ENCODE peak calls at places on chromosomes 12 and 14, in seven cellular contexts. One of them, this sample, is unnamed.

GRCh38 chr14:92316937-92317336 is 6.0 kb upstream of the SLC24A4 start:
- DNase-seq in stomach: no peak
- DNase-seq in AG04450: no peak
- DNase-seq in adrenal gland: no peak
- DNase-seq in tibial artery: no peak
- DNase-seq in psoas muscle: no peak
- DNase-seq in fibroblast of lung: peak; percentile 3
- DNase-seq in this sample: no peak

GRCh38 chr14:93049867-93050331 is 65.8 kb downstream of the ITPK1 start:
- DNase-seq in stomach: peak; percentile 44
- DNase-seq in AG04450: no peak
- DNase-seq in adrenal gland: no peak
- DNase-seq in tibial artery: peak; percentile 78
- DNase-seq in psoas muscle: no peak
- DNase-seq in fibroblast of lung: no peak
- DNase-seq in this sample: peak; percentile 70

GRCh38 chr12:63036216-63036973 is 101.4 kb upstream of the PPM1H start:
- DNase-seq in stomach: no peak
- DNase-seq in AG04450: no peak
- DNase-seq in adrenal gland: no peak
- DNase-seq in tibial artery: no peak
- DNase-seq in psoas muscle: no peak
- DNase-seq in fibroblast of lung: no peak
- DNase-seq in this sample: no peak

GRCh38 chr12:107349008-107349747 is 255.8 kb upstream of the CRY1 start:
- DNase-seq in stomach: no peak
- DNase-seq in AG04450: peak; percentile 71
- DNase-seq in adrenal gland: no peak
- DNase-seq in tibial artery: no peak
- DNase-seq in psoas muscle: no peak
- DNase-seq in fibroblast of lung: peak; percentile 96
- DNase-seq in this sample: peak; percentile 24

GRCh38 chr12:94172031-94172430 is 23.7 kb downstream of the PLXNC1 start:
- DNase-seq in stomach: no peak
- DNase-seq in AG04450: no peak
- DNase-seq in adrenal gland: no peak
- DNase-seq in tibial artery: no peak
- DNase-seq in psoas muscle: no peak
- DNase-seq in fibroblast of lung: peak; percentile 28
- DNase-seq in this sample: no peak

GRCh38 chr14:53516261-53516774 is 363.2 kb upstream of the DDHD1 start:
- DNase-seq in stomach: no peak
- DNase-seq in AG04450: peak; percentile 82
- DNase-seq in adrenal gland: no peak
- DNase-seq in tibial artery: no peak
- DNase-seq in psoas muscle: no peak
- DNase-seq in fibroblast of lung: peak; percentile 81
- DNase-seq in this sample: peak; percentile 78

GRCh38 chr12:93622485-93622884 is 50.0 kb downstream of the SOCS2 start:
- DNase-seq in stomach: no peak
- DNase-seq in AG04450: no peak
- DNase-seq in adrenal gland: no peak
- DNase-seq in tibial artery: no peak
- DNase-seq in psoas muscle: no peak
- DNase-seq in fibroblast of lung: peak; percentile 79
- DNase-seq in this sample: peak; percentile 21

GRCh38 chr12:88577537-88577936 is 2.7 kb downstream of the KITLG start:
- DNase-seq in stomach: no peak
- DNase-seq in AG04450: no peak
- DNase-seq in adrenal gland: no peak
- DNase-seq in tibial artery: no peak
- DNase-seq in psoas muscle: no peak
- DNase-seq in fibroblast of lung: peak; percentile 66
- DNase-seq in this sample: no peak

GRCh38 chr12:20017772-20018171 is 350.6 kb upstream of the PDE3A start:
- DNase-seq in stomach: no peak
- DNase-seq in AG04450: no peak
- DNase-seq in adrenal gland: no peak
- DNase-seq in tibial artery: no peak
- DNase-seq in psoas muscle: no peak
- DNase-seq in fibroblast of lung: no peak
- DNase-seq in this sample: no peak

GRCh38 chr14:75437201-75438143 is 9.7 kb downstream of the JDP2 start:
- DNase-seq in stomach: no peak
- DNase-seq in AG04450: no peak
- DNase-seq in adrenal gland: no peak
- DNase-seq in tibial artery: no peak
- DNase-seq in psoas muscle: no peak
- DNase-seq in fibroblast of lung: no peak
- DNase-seq in this sample: no peak

GRCh38 chr12:85603556-85603955 is 232.7 kb downstream of the RASSF9 start:
- DNase-seq in stomach: no peak
- DNase-seq in AG04450: no peak
- DNase-seq in adrenal gland: no peak
- DNase-seq in tibial artery: no peak
- DNase-seq in psoas muscle: no peak
- DNase-seq in fibroblast of lung: no peak
- DNase-seq in this sample: no peak

GRCh38 chr12:48334807-48335206 is 15.9 kb downstream of the ZNF641 start:
- DNase-seq in stomach: no peak
- DNase-seq in AG04450: no peak
- DNase-seq in adrenal gland: no peak
- DNase-seq in tibial artery: no peak
- DNase-seq in psoas muscle: no peak
- DNase-seq in fibroblast of lung: no peak
- DNase-seq in this sample: no peak

GRCh38 chr14:74630881-74631690 is 19.0 kb upstream of the LTBP2 start:
- DNase-seq in stomach: no peak
- DNase-seq in AG04450: no peak
- DNase-seq in adrenal gland: no peak
- DNase-seq in tibial artery: no peak
- DNase-seq in psoas muscle: no peak
- DNase-seq in fibroblast of lung: peak; percentile 60
- DNase-seq in this sample: peak; percentile 71

GRCh38 chr14:74502236-74503019 is 8.9 kb downstream of the ISCA2 start:
- DNase-seq in stomach: no peak
- DNase-seq in AG04450: no peak
- DNase-seq in adrenal gland: no peak
- DNase-seq in tibial artery: no peak
- DNase-seq in psoas muscle: no peak
- DNase-seq in fibroblast of lung: peak; percentile 39
- DNase-seq in this sample: no peak

GRCh38 chr12:40238221-40238902 is 13.6 kb downstream of the LRRK2 start:
- DNase-seq in stomach: no peak
- DNase-seq in AG04450: no peak
- DNase-seq in adrenal gland: no peak
- DNase-seq in tibial artery: no peak
- DNase-seq in psoas muscle: no peak
- DNase-seq in fibroblast of lung: no peak
- DNase-seq in this sample: no peak

GRCh38 chr14:47186491-47186890 is 488.9 kb downstream of the MDGA2 start:
- DNase-seq in stomach: no peak
- DNase-seq in AG04450: no peak
- DNase-seq in adrenal gland: no peak
- DNase-seq in tibial artery: no peak
- DNase-seq in psoas muscle: no peak
- DNase-seq in fibroblast of lung: peak; percentile 77
- DNase-seq in this sample: no peak

GRCh38 chr12:108860443-108860842 is 3.1 kb upstream of the SSH1 start:
- DNase-seq in stomach: no peak
- DNase-seq in AG04450: no peak
- DNase-seq in adrenal gland: no peak
- DNase-seq in tibial artery: no peak
- DNase-seq in psoas muscle: no peak
- DNase-seq in fibroblast of lung: no peak
- DNase-seq in this sample: no peak

GRCh38 chr12:113962733-113963132 is 3.4 kb downstream of the RBM19 start:
- DNase-seq in stomach: no peak
- DNase-seq in AG04450: no peak
- DNase-seq in adrenal gland: no peak
- DNase-seq in tibial artery: no peak
- DNase-seq in psoas muscle: no peak
- DNase-seq in fibroblast of lung: no peak
- DNase-seq in this sample: no peak

GRCh38 chr12:120650249-120650690 is 9.8 kb downstream of the CABP1 start:
- DNase-seq in stomach: no peak
- DNase-seq in AG04450: no peak
- DNase-seq in adrenal gland: no peak
- DNase-seq in tibial artery: no peak
- DNase-seq in psoas muscle: no peak
- DNase-seq in fibroblast of lung: no peak
- DNase-seq in this sample: no peak

DNA sequence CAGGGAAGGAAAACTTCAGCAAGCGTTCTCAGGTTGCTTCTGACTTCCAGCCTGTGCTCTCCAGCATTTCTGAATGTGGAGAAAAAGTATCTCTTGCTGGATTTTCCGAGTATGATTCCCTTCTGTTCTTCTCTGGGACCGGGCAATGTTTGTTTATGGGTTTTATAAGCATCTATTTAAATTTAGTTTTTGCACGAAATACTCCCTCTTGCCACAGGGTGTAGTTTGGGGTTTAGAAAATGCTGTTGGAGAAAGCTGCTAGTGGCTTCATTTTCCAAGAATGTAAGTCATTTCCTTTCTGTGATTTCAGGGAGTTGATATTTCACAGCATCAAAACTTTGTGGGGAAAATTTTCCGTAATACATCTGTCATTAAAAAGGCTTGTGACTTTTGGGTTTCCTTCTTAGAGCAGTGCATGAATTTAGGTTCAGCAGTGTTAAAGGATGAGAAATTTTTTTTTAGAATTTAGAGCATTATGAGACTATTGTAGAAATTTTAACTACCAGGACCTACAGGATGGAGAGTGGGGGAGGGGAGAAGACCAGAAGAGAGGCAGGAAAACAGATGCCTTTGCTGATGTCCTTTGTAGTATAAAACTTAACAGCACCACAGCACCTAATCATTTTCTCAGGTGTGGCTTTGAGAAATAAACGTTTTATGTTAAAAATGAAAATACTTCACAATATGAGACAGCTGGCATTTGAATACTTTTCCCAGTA is 1.5 kb downstream of the FRMD6 start:
- DNase-seq in stomach: no peak
- DNase-seq in AG04450: no peak
- DNase-seq in adrenal gland: peak; percentile 20
- DNase-seq in tibial artery: no peak
- DNase-seq in psoas muscle: no peak
- DNase-seq in fibroblast of lung: peak; percentile 87
- DNase-seq in this sample: peak; percentile 81
- TF ChIP-seq CTCF in stomach: no peak
- TF ChIP-seq CTCF in AG04450: peak; percentile 46
- TF ChIP-seq CTCF in adrenal gland: peak; percentile 63
- TF ChIP-seq CTCF in tibial artery: peak; percentile 59
- TF ChIP-seq CTCF in psoas muscle: no peak
- TF ChIP-seq CTCF in fibroblast of lung: peak; percentile 56
- TF ChIP-seq CTCF in this sample: peak; percentile 34

GRCh38 chr14:81303258-81303935 is 82.6 kb upstream of the GTF2A1 start:
- DNase-seq in stomach: peak; percentile 83
- DNase-seq in AG04450: no peak
- DNase-seq in adrenal gland: no peak
- DNase-seq in tibial artery: no peak
- DNase-seq in psoas muscle: peak; percentile 47
- DNase-seq in fibroblast of lung: no peak
- DNase-seq in this sample: no peak
- H3K4me3 ChIP-seq in stomach: no peak overlapping the region
- H3K4me3 ChIP-seq in AG04450: no peak overlapping the region
- H3K4me3 ChIP-seq in adrenal gland: no peak overlapping the region
- H3K4me3 ChIP-seq in tibial artery: no peak overlapping the region
- H3K4me3 ChIP-seq in psoas muscle: no peak overlapping the region
- H3K4me3 ChIP-seq in fibroblast of lung: no peak overlapping the region
- H3K4me3 ChIP-seq in this sample: no peak overlapping the region

GRCh38 chr12:96397756-96398421 is 2.4 kb downstream of the CDK17 start:
- DNase-seq in stomach: no peak
- DNase-seq in AG04450: no peak
- DNase-seq in adrenal gland: no peak
- DNase-seq in tibial artery: no peak
- DNase-seq in psoas muscle: no peak
- DNase-seq in fibroblast of lung: peak; percentile 68
- DNase-seq in this sample: peak; percentile 52

GRCh38 chr12:96400631-96401060 is 407 bp upstream of the CDK17 start:
- DNase-seq in stomach: no peak
- DNase-seq in AG04450: no peak
- DNase-seq in adrenal gland: no peak
- DNase-seq in tibial artery: no peak
- DNase-seq in psoas muscle: no peak
- DNase-seq in fibroblast of lung: peak; percentile 30
- DNase-seq in this sample: peak; percentile 59

GRCh38 chr12:96399919-96400630 is at the start of gene CDK17:
- DNase-seq in stomach: peak; percentile 85
- DNase-seq in AG04450: peak; percentile 69
- DNase-seq in adrenal gland: peak; percentile 78
- DNase-seq in tibial artery: peak; percentile 91
- DNase-seq in psoas muscle: peak; percentile 87
- DNase-seq in fibroblast of lung: peak; percentile 81
- DNase-seq in this sample: peak; percentile 90

GRCh38 chr12:96398422-96399080 is 1.7 kb downstream of the CDK17 start:
- DNase-seq in stomach: no peak
- DNase-seq in AG04450: no peak
- DNase-seq in adrenal gland: no peak
- DNase-seq in tibial artery: no peak
- DNase-seq in psoas muscle: no peak
- DNase-seq in fibroblast of lung: no peak
- DNase-seq in this sample: peak; percentile 37

GRCh38 chr12:96399081-96399918 is 939 bp downstream of the CDK17 start:
- DNase-seq in stomach: peak; percentile 70
- DNase-seq in AG04450: no peak
- DNase-seq in adrenal gland: peak; percentile 75
- DNase-seq in tibial artery: peak; percentile 87
- DNase-seq in psoas muscle: peak; percentile 73
- DNase-seq in fibroblast of lung: peak; percentile 55
- DNase-seq in this sample: peak; percentile 79
- TF ChIP-seq CTCF in stomach: peak; percentile 11
- TF ChIP-seq CTCF in AG04450: peak; percentile 40
- TF ChIP-seq CTCF in adrenal gland: peak; percentile 34
- TF ChIP-seq CTCF in tibial artery: peak; percentile 18
- TF ChIP-seq CTCF in psoas muscle: peak; percentile 15
- TF ChIP-seq CTCF in fibroblast of lung: peak; percentile 22
- TF ChIP-seq CTCF in this sample: peak; percentile 14

DNA sequence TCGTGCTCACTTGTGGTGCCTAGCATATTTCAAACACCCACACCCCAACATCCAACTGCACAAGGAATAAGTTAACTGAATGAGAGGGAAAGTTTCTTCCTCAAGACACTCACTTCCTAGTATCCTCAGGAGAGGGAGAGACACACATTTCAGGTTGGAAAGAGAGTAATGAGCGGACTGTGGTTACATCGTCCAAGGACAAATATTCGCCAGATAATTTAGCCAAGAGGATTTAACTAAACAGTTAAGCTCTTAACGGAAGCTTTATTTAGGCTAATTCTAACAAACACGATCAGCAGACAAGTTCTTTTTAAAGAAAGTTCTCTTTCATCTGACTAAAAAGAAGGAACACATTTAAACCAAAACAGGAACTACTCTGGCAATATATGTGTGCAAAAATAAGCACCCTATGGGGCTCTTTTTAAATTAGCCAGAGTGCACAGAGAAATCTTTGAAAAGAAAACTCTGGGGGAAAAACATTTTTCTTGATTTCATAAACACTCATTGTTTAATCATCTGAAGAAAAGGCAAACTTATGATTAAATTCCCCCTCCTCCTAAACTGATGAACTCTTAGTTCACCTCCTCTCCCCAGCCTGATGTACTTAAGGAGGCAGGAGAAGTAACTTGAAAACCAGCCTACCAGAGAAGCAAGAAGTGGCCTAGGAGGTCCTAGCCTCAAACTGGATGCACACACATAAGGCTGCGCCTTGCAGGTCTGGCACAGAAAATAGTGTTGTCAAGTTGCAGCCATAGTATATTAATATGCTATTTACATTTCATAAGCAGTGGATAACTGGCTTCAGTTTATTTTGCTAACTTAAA is 13.3 kb upstream of the BTG1 start:
- DNase-seq in stomach: no peak
- DNase-seq in AG04450: no peak
- DNase-seq in adrenal gland: no peak
- DNase-seq in tibial artery: no peak
- DNase-seq in psoas muscle: no peak
- DNase-seq in fibroblast of lung: no peak
- DNase-seq in this sample: no peak
- H3K4me3 ChIP-seq in stomach: no peak overlapping the region
- H3K4me3 ChIP-seq in AG04450: no peak overlapping the region
- H3K4me3 ChIP-seq in adrenal gland: no peak overlapping the region
- H3K4me3 ChIP-seq in tibial artery: no peak overlapping the region
- H3K4me3 ChIP-seq in psoas muscle: no peak overlapping the region
- H3K4me3 ChIP-seq in fibroblast of lung: no peak overlapping the region
- H3K4me3 ChIP-seq in this sample: no peak overlapping the region